ENCODE peak calls at places on chromosomes 3 and 15, in eight cellular contexts. W is sigmoid colon, B is IMR-90, U is transverse colon, Z is uterus, V is spleen, T is body of pancreas, S is lower leg skin. R is an unnamed sample.

GRCh38 chr3:4976109-4976508 is 3.1 kb upstream of the BHLHE40 start:
- DNase-seq in W (no peak), B (peak), U (peak), Z (no peak), V (peak), T (peak), S (no peak), R (peak)

GRCh38 chr15:70179309-70179892 is 81.7 kb upstream of the TLE3 start:
- DNase-seq in W (peak), B (no peak), U (no peak), Z (no peak), V (peak), T (no peak), S (no peak), R (no peak)

GRCh38 chr3:177928156-177928555 is 608.1 kb upstream of the KCNMB2 start:
- DNase-seq in W (no peak), B (peak), U (no peak), Z (no peak), V (no peak), T (no peak), S (no peak), R (no peak)

GRCh38 chr3:65713016-65713415 is 325.7 kb downstream of the MAGI1 start:
- DNase-seq in W (peak), B (peak), U (no peak), Z (no peak), V (no peak), T (no peak), S (no peak), R (peak)

GRCh38 chr15:64560998-64561397 is 100.6 kb downstream of the ZNF609 start:
- DNase-seq in W (no peak), B (no peak), U (no peak), Z (no peak), V (no peak), T (no peak), S (no peak), R (no peak)

GRCh38 chr3:134658555-134658954 is 7.7 kb upstream of the KY start:
- DNase-seq in W (no peak), B (no peak), U (no peak), Z (no peak), V (no peak), T (no peak), S (no peak), R (no peak)

GRCh38 chr3:67362686-67363085 is 291.7 kb downstream of the SUCLG2 start:
- DNase-seq in W (no peak), B (peak), U (no peak), Z (no peak), V (no peak), T (no peak), S (no peak), R (no peak)

GRCh38 chr3:67109651-67110204 is 111.6 kb downstream of the KBTBD8 start:
- DNase-seq in W (peak), B (peak), U (no peak), Z (no peak), V (no peak), T (no peak), S (no peak), R (peak)

GRCh38 chr3:72336821-72337479 is 511.3 kb downstream of the SHQ1 start:
- DNase-seq in W (peak), B (peak), U (peak), Z (peak), V (peak), T (peak), S (peak), R (no peak)

GRCh38 chr3:31925271-31925630 is 55.8 kb downstream of the OSBPL10 start:
- DNase-seq in W (no peak), B (no peak), U (no peak), Z (no peak), V (no peak), T (no peak), S (no peak), R (no peak)

GRCh38 chr3:148082881-148083280 is 614.8 kb upstream of the AGTR1 start:
- DNase-seq in W (no peak), B (no peak), U (no peak), Z (no peak), V (no peak), T (no peak), S (no peak), R (no peak)

GRCh38 chr15:41900526-41901380 is 6.9 kb upstream of the SPTBN5 start:
- DNase-seq in W (peak), B (no peak), U (no peak), Z (no peak), V (no peak), T (no peak), S (no peak), R (no peak)
- TF ChIP-seq POLR2A in W (no peak), B (no peak), U (no peak), Z (no peak), V (no peak), T (no peak), S (no peak), R (no peak)

GRCh38 chr15:90955911-90956310 is 1.2 kb downstream of the RCCD1 start:
- DNase-seq in W (no peak), B (no peak), U (peak), Z (no peak), V (no peak), T (peak), S (no peak), R (no peak)
- H3K4me3 ChIP-seq in W (no peak), B (no peak), U (no peak), Z (peak), V (peak), T (no peak), S (no peak), R (peak)

GRCh38 chr3:192915724-192916123 is 1.9 kb downstream of the MB21D2 start:
- DNase-seq in W (no peak), B (peak), U (no peak), Z (no peak), V (no peak), T (no peak), S (no peak), R (no peak)
- TF ChIP-seq POLR2A in W (no peak), B (no peak), U (no peak), Z (no peak), V (no peak), T (no peak), S (no peak), R (no peak)

DNA sequence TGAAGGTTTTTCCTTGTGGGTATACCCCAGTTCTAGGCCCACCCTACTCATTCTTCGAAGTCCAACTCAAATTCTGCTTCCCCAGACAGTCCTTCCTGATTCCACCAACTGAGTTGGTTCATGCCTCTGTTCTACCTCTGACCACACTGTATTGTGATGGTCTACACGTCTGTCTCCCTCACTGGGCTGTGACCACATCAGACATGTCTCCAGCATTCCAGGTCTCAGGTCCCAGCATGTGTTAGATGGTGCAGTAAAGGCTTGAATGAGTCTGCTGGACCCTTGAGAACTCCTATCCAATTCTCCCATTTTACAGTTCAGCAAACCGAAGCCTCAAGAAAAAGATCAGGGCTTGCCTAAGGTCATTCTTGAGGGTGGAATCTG is 2.8 kb upstream of the ATP2B2 start:
- DNase-seq in W (no peak), B (no peak), U (no peak), Z (no peak), V (no peak), T (no peak), S (no peak), R (no peak)
- H3K4me3 ChIP-seq in W (no peak), B (no peak), U (no peak), Z (no peak), V (no peak), T (no peak), S (no peak), R (no peak)